ENCODE peak calls at places on chromosomes 4 and X, in ten cellular contexts. One of them, this sample, is unnamed.

GRCh38 chr4:83067058-83067639 is 32.2 kb downstream of the COPS4 start:
- DNase-seq in AG09309: no peak
- DNase-seq in T-helper 17 cell: no peak
- DNase-seq in GM06990: no peak
- DNase-seq in ELF-1: no peak
- DNase-seq in GM20000: no peak
- DNase-seq in neural crest cell: no peak
- DNase-seq in activated effector memory CD4-positive, alpha-beta T cell treated with anti-CD3 and anti-CD28 coated beads, Interleukin-2, amount 50 U/mL, for 16 hours: no peak
- DNase-seq in NCI-H446: no peak
- DNase-seq in PC-3: peak
- DNase-seq in this sample: no peak

GRCh38 chrX:34382416-34382815 is 250.3 kb upstream of the FAM47A start:
- DNase-seq in GM06990: no peak
- DNase-seq in T-helper 17 cell: no peak
- DNase-seq in NCI-H446: no peak
- DNase-seq in AG09309: peak
- DNase-seq in neural crest cell: no peak
- DNase-seq in PC-3: peak
- DNase-seq in activated effector memory CD4-positive, alpha-beta T cell treated with anti-CD3 and anti-CD28 coated beads, Interleukin-2, amount 50 U/mL, for 16 hours: no peak
- DNase-seq in ELF-1: no peak
- DNase-seq in GM20000: no peak
- DNase-seq in this sample: no peak

GRCh38 chr4:21780158-21780557 is 168.4 kb downstream of the KCNIP4 start:
- DNase-seq in AG09309: no peak
- DNase-seq in PC-3: no peak
- DNase-seq in GM06990: no peak
- DNase-seq in GM20000: no peak
- DNase-seq in neural crest cell: no peak
- DNase-seq in ELF-1: no peak
- DNase-seq in T-helper 17 cell: no peak
- DNase-seq in activated effector memory CD4-positive, alpha-beta T cell treated with anti-CD3 and anti-CD28 coated beads, Interleukin-2, amount 50 U/mL, for 16 hours: no peak
- DNase-seq in NCI-H446: no peak
- DNase-seq in this sample: no peak

GRCh38 chr4:109432676-109433075 is 939 bp upstream of the SEC24B start:
- DNase-seq in GM20000: no peak
- DNase-seq in T-helper 17 cell: no peak
- DNase-seq in neural crest cell: no peak
- DNase-seq in NCI-H446: no peak
- DNase-seq in AG09309: peak
- DNase-seq in PC-3: no peak
- DNase-seq in activated effector memory CD4-positive, alpha-beta T cell treated with anti-CD3 and anti-CD28 coated beads, Interleukin-2, amount 50 U/mL, for 16 hours: no peak
- DNase-seq in ELF-1: peak
- DNase-seq in GM06990: no peak
- DNase-seq in this sample: no peak

GRCh38 chr4:3656441-3657376 is 109.5 kb upstream of the ADRA2C start:
- DNase-seq in NCI-H446: no peak
- DNase-seq in ELF-1: no peak
- DNase-seq in GM20000: no peak
- DNase-seq in PC-3: no peak
- DNase-seq in T-helper 17 cell: no peak
- DNase-seq in activated effector memory CD4-positive, alpha-beta T cell treated with anti-CD3 and anti-CD28 coated beads, Interleukin-2, amount 50 U/mL, for 16 hours: no peak
- DNase-seq in neural crest cell: no peak
- DNase-seq in AG09309: no peak
- DNase-seq in GM06990: no peak
- DNase-seq in this sample: peak

GRCh38 chr4:40736910-40737309 is 12.8 kb upstream of the NSUN7 start:
- DNase-seq in PC-3: peak
- DNase-seq in T-helper 17 cell: no peak
- DNase-seq in neural crest cell: no peak
- DNase-seq in AG09309: peak
- DNase-seq in activated effector memory CD4-positive, alpha-beta T cell treated with anti-CD3 and anti-CD28 coated beads, Interleukin-2, amount 50 U/mL, for 16 hours: no peak
- DNase-seq in GM20000: peak
- DNase-seq in NCI-H446: peak
- DNase-seq in GM06990: no peak
- DNase-seq in ELF-1: no peak
- DNase-seq in this sample: peak

GRCh38 chr4:109395694-109396093 is 37.9 kb upstream of the SEC24B start:
- DNase-seq in GM20000: no peak
- DNase-seq in neural crest cell: no peak
- DNase-seq in activated effector memory CD4-positive, alpha-beta T cell treated with anti-CD3 and anti-CD28 coated beads, Interleukin-2, amount 50 U/mL, for 16 hours: no peak
- DNase-seq in ELF-1: peak
- DNase-seq in GM06990: no peak
- DNase-seq in PC-3: no peak
- DNase-seq in NCI-H446: no peak
- DNase-seq in T-helper 17 cell: no peak
- DNase-seq in AG09309: no peak
- DNase-seq in this sample: no peak

GRCh38 chrX:149493567-149494562 is 11.2 kb downstream of the IDS start:
- DNase-seq in T-helper 17 cell: no peak
- DNase-seq in PC-3: peak
- DNase-seq in AG09309: no peak
- DNase-seq in GM20000: no peak
- DNase-seq in ELF-1: peak
- DNase-seq in activated effector memory CD4-positive, alpha-beta T cell treated with anti-CD3 and anti-CD28 coated beads, Interleukin-2, amount 50 U/mL, for 16 hours: no peak
- DNase-seq in GM06990: no peak
- DNase-seq in neural crest cell: no peak
- DNase-seq in NCI-H446: no peak
- DNase-seq in this sample: no peak

GRCh38 chrX:111098874-111099273 is 2.9 kb downstream of the PAK3 start:
- DNase-seq in NCI-H446: peak
- DNase-seq in AG09309: no peak
- DNase-seq in GM20000: peak
- DNase-seq in GM06990: peak
- DNase-seq in PC-3: peak
- DNase-seq in neural crest cell: peak
- DNase-seq in activated effector memory CD4-positive, alpha-beta T cell treated with anti-CD3 and anti-CD28 coated beads, Interleukin-2, amount 50 U/mL, for 16 hours: peak
- DNase-seq in T-helper 17 cell: peak
- DNase-seq in ELF-1: peak
- DNase-seq in this sample: peak

GRCh38 chr4:67674098-67674497 is 26.9 kb downstream of the UBA6 start:
- DNase-seq in GM06990: no peak
- DNase-seq in AG09309: no peak
- DNase-seq in GM20000: no peak
- DNase-seq in activated effector memory CD4-positive, alpha-beta T cell treated with anti-CD3 and anti-CD28 coated beads, Interleukin-2, amount 50 U/mL, for 16 hours: no peak
- DNase-seq in NCI-H446: no peak
- DNase-seq in T-helper 17 cell: no peak
- DNase-seq in neural crest cell: no peak
- DNase-seq in PC-3: peak
- DNase-seq in ELF-1: peak
- DNase-seq in this sample: no peak

GRCh38 chrX:118231464-118231863 is 114.4 kb upstream of the WDR44 start:
- DNase-seq in activated effector memory CD4-positive, alpha-beta T cell treated with anti-CD3 and anti-CD28 coated beads, Interleukin-2, amount 50 U/mL, for 16 hours: no peak
- DNase-seq in AG09309: no peak
- DNase-seq in NCI-H446: no peak
- DNase-seq in PC-3: no peak
- DNase-seq in neural crest cell: no peak
- DNase-seq in T-helper 17 cell: no peak
- DNase-seq in GM20000: no peak
- DNase-seq in GM06990: no peak
- DNase-seq in ELF-1: no peak
- DNase-seq in this sample: no peak

GRCh38 chrX:66638591-66639500 is at the start of gene EDA2R:
- DNase-seq in ELF-1: peak
- DNase-seq in neural crest cell: peak
- DNase-seq in AG09309: peak
- DNase-seq in PC-3: no peak
- DNase-seq in NCI-H446: no peak
- DNase-seq in GM20000: peak
- DNase-seq in T-helper 17 cell: no peak
- DNase-seq in GM06990: peak
- DNase-seq in activated effector memory CD4-positive, alpha-beta T cell treated with anti-CD3 and anti-CD28 coated beads, Interleukin-2, amount 50 U/mL, for 16 hours: peak
- DNase-seq in this sample: no peak

GRCh38 chr4:165556383-165556782 is 177.6 kb downstream of the CPE start:
- DNase-seq in GM06990: no peak
- DNase-seq in GM20000: no peak
- DNase-seq in AG09309: no peak
- DNase-seq in activated effector memory CD4-positive, alpha-beta T cell treated with anti-CD3 and anti-CD28 coated beads, Interleukin-2, amount 50 U/mL, for 16 hours: no peak
- DNase-seq in NCI-H446: no peak
- DNase-seq in ELF-1: no peak
- DNase-seq in T-helper 17 cell: no peak
- DNase-seq in neural crest cell: no peak
- DNase-seq in PC-3: peak
- DNase-seq in this sample: no peak

GRCh38 chrX:44470816-44471215 is 71.8 kb downstream of the FUNDC1 start:
- DNase-seq in NCI-H446: peak
- DNase-seq in ELF-1: peak
- DNase-seq in T-helper 17 cell: no peak
- DNase-seq in GM06990: no peak
- DNase-seq in PC-3: no peak
- DNase-seq in AG09309: no peak
- DNase-seq in GM20000: no peak
- DNase-seq in neural crest cell: no peak
- DNase-seq in activated effector memory CD4-positive, alpha-beta T cell treated with anti-CD3 and anti-CD28 coated beads, Interleukin-2, amount 50 U/mL, for 16 hours: no peak
- DNase-seq in this sample: no peak

GRCh38 chr4:71237626-71238025 is 101.2 kb upstream of the SLC4A4 start:
- DNase-seq in PC-3: no peak
- DNase-seq in T-helper 17 cell: no peak
- DNase-seq in AG09309: no peak
- DNase-seq in activated effector memory CD4-positive, alpha-beta T cell treated with anti-CD3 and anti-CD28 coated beads, Interleukin-2, amount 50 U/mL, for 16 hours: no peak
- DNase-seq in GM06990: no peak
- DNase-seq in GM20000: no peak
- DNase-seq in neural crest cell: no peak
- DNase-seq in ELF-1: no peak
- DNase-seq in NCI-H446: no peak
- DNase-seq in this sample: no peak

GRCh38 chr4:37685211-37685725 is 908 bp downstream of the RELL1 start:
- DNase-seq in NCI-H446: no peak
- DNase-seq in GM20000: no peak
- DNase-seq in AG09309: peak
- DNase-seq in T-helper 17 cell: peak
- DNase-seq in activated effector memory CD4-positive, alpha-beta T cell treated with anti-CD3 and anti-CD28 coated beads, Interleukin-2, amount 50 U/mL, for 16 hours: peak
- DNase-seq in neural crest cell: no peak
- DNase-seq in GM06990: no peak
- DNase-seq in PC-3: no peak
- DNase-seq in ELF-1: peak
- DNase-seq in this sample: peak

GRCh38 chrX:72568406-72569092 is 4.1 kb downstream of the HDAC8 start:
- DNase-seq in GM20000: no peak
- DNase-seq in ELF-1: no peak
- DNase-seq in neural crest cell: no peak
- DNase-seq in GM06990: no peak
- DNase-seq in PC-3: peak
- DNase-seq in AG09309: peak
- DNase-seq in T-helper 17 cell: no peak
- DNase-seq in NCI-H446: no peak
- DNase-seq in activated effector memory CD4-positive, alpha-beta T cell treated with anti-CD3 and anti-CD28 coated beads, Interleukin-2, amount 50 U/mL, for 16 hours: no peak
- DNase-seq in this sample: no peak

GRCh38 chr4:125547842-125548241 is 233.1 kb downstream of the FAT4 start:
- DNase-seq in AG09309: no peak
- DNase-seq in neural crest cell: no peak
- DNase-seq in activated effector memory CD4-positive, alpha-beta T cell treated with anti-CD3 and anti-CD28 coated beads, Interleukin-2, amount 50 U/mL, for 16 hours: no peak
- DNase-seq in GM06990: no peak
- DNase-seq in PC-3: no peak
- DNase-seq in NCI-H446: no peak
- DNase-seq in T-helper 17 cell: no peak
- DNase-seq in GM20000: no peak
- DNase-seq in ELF-1: no peak
- DNase-seq in this sample: no peak

GRCh38 chr4:139857021-139857420 is 191.4 kb downstream of the MGST2 start:
- DNase-seq in AG09309: no peak
- DNase-seq in NCI-H446: peak
- DNase-seq in activated effector memory CD4-positive, alpha-beta T cell treated with anti-CD3 and anti-CD28 coated beads, Interleukin-2, amount 50 U/mL, for 16 hours: no peak
- DNase-seq in GM20000: no peak
- DNase-seq in GM06990: no peak
- DNase-seq in T-helper 17 cell: no peak
- DNase-seq in neural crest cell: no peak
- DNase-seq in ELF-1: peak
- DNase-seq in PC-3: peak
- DNase-seq in this sample: peak

GRCh38 chr4:54731552-54731951 is 73.8 kb downstream of the KIT start:
- DNase-seq in GM20000: no peak
- DNase-seq in PC-3: peak
- DNase-seq in AG09309: no peak
- DNase-seq in NCI-H446: no peak
- DNase-seq in activated effector memory CD4-positive, alpha-beta T cell treated with anti-CD3 and anti-CD28 coated beads, Interleukin-2, amount 50 U/mL, for 16 hours: no peak
- DNase-seq in T-helper 17 cell: no peak
- DNase-seq in ELF-1: no peak
- DNase-seq in GM06990: no peak
- DNase-seq in neural crest cell: no peak
- DNase-seq in this sample: no peak

GRCh38 chr4:145034727-145035211 is 63.2 kb downstream of the ANAPC10 start:
- DNase-seq in GM20000: no peak
- DNase-seq in T-helper 17 cell: no peak
- DNase-seq in GM06990: no peak
- DNase-seq in neural crest cell: no peak
- DNase-seq in NCI-H446: no peak
- DNase-seq in ELF-1: peak
- DNase-seq in PC-3: no peak
- DNase-seq in activated effector memory CD4-positive, alpha-beta T cell treated with anti-CD3 and anti-CD28 coated beads, Interleukin-2, amount 50 U/mL, for 16 hours: no peak
- DNase-seq in AG09309: peak
- DNase-seq in this sample: no peak

GRCh38 chrX:154779261-154779660 is 16.6 kb downstream of the DKC1 start:
- DNase-seq in NCI-H446: no peak
- DNase-seq in neural crest cell: no peak
- DNase-seq in activated effector memory CD4-positive, alpha-beta T cell treated with anti-CD3 and anti-CD28 coated beads, Interleukin-2, amount 50 U/mL, for 16 hours: no peak
- DNase-seq in ELF-1: no peak
- DNase-seq in PC-3: peak
- DNase-seq in AG09309: peak
- DNase-seq in GM20000: no peak
- DNase-seq in GM06990: no peak
- DNase-seq in T-helper 17 cell: no peak
- DNase-seq in this sample: no peak

GRCh38 chr4:92497141-92497540 is 193.4 kb downstream of the GRID2 start:
- DNase-seq in GM06990: no peak
- DNase-seq in GM20000: no peak
- DNase-seq in NCI-H446: no peak
- DNase-seq in activated effector memory CD4-positive, alpha-beta T cell treated with anti-CD3 and anti-CD28 coated beads, Interleukin-2, amount 50 U/mL, for 16 hours: no peak
- DNase-seq in AG09309: no peak
- DNase-seq in T-helper 17 cell: no peak
- DNase-seq in neural crest cell: no peak
- DNase-seq in ELF-1: no peak
- DNase-seq in PC-3: no peak
- DNase-seq in this sample: no peak

GRCh38 chr4:158681630-158682029 is 9.5 kb downstream of the ETFDH start:
- DNase-seq in neural crest cell: no peak
- DNase-seq in PC-3: no peak
- DNase-seq in GM06990: no peak
- DNase-seq in GM20000: no peak
- DNase-seq in ELF-1: no peak
- DNase-seq in activated effector memory CD4-positive, alpha-beta T cell treated with anti-CD3 and anti-CD28 coated beads, Interleukin-2, amount 50 U/mL, for 16 hours: no peak
- DNase-seq in T-helper 17 cell: no peak
- DNase-seq in NCI-H446: no peak
- DNase-seq in AG09309: no peak
- DNase-seq in this sample: no peak

GRCh38 chrX:72294497-72294896 is 11.2 kb downstream of the CITED1 start:
- DNase-seq in neural crest cell: no peak
- DNase-seq in AG09309: no peak
- DNase-seq in GM06990: no peak
- DNase-seq in PC-3: no peak
- DNase-seq in T-helper 17 cell: no peak
- DNase-seq in activated effector memory CD4-positive, alpha-beta T cell treated with anti-CD3 and anti-CD28 coated beads, Interleukin-2, amount 50 U/mL, for 16 hours: no peak
- DNase-seq in ELF-1: no peak
- DNase-seq in NCI-H446: no peak
- DNase-seq in GM20000: no peak
- DNase-seq in this sample: no peak

GRCh38 chr4:87489678-87490077 is 39.5 kb downstream of the SPARCL1 start:
- DNase-seq in GM06990: no peak
- DNase-seq in ELF-1: no peak
- DNase-seq in PC-3: no peak
- DNase-seq in T-helper 17 cell: no peak
- DNase-seq in NCI-H446: no peak
- DNase-seq in neural crest cell: no peak
- DNase-seq in AG09309: no peak
- DNase-seq in activated effector memory CD4-positive, alpha-beta T cell treated with anti-CD3 and anti-CD28 coated beads, Interleukin-2, amount 50 U/mL, for 16 hours: no peak
- DNase-seq in GM20000: no peak
- DNase-seq in this sample: no peak

GRCh38 chr4:646460-646859 is 21.1 kb downstream of the PDE6B start:
- DNase-seq in activated effector memory CD4-positive, alpha-beta T cell treated with anti-CD3 and anti-CD28 coated beads, Interleukin-2, amount 50 U/mL, for 16 hours: no peak
- DNase-seq in PC-3: no peak
- DNase-seq in ELF-1: peak
- DNase-seq in neural crest cell: no peak
- DNase-seq in GM06990: no peak
- DNase-seq in T-helper 17 cell: no peak
- DNase-seq in GM20000: no peak
- DNase-seq in NCI-H446: no peak
- DNase-seq in AG09309: no peak
- DNase-seq in this sample: no peak

GRCh38 chrX:46678232-46678631 is 80.7 kb downstream of the SLC9A7 start:
- DNase-seq in neural crest cell: no peak
- DNase-seq in GM06990: no peak
- DNase-seq in activated effector memory CD4-positive, alpha-beta T cell treated with anti-CD3 and anti-CD28 coated beads, Interleukin-2, amount 50 U/mL, for 16 hours: no peak
- DNase-seq in ELF-1: no peak
- DNase-seq in AG09309: no peak
- DNase-seq in T-helper 17 cell: no peak
- DNase-seq in NCI-H446: no peak
- DNase-seq in PC-3: no peak
- DNase-seq in GM20000: no peak
- DNase-seq in this sample: no peak

This sample was measured in germinal center.